ENCODE peak calls at places on chromosome 7, in seven cellular contexts. L is GM12865, P is NCI-H774, B is heart right ventricle, K is ELR, R is T follicular helper cell, A is T-cell. W is an unnamed sample.

GRCh38 chr7:8261711-8262695 is at the start of gene ICA1:
- DNase-seq in A (no peak), K (peak; percentile 26), L (peak; percentile 47), R (no peak), B (peak; percentile 74), P (peak; percentile 87), W (peak; percentile 78)

GRCh38 chr7:116348356-116348755 is 138.0 kb downstream of the TES start:
- DNase-seq in R (no peak), A (no peak), K (no peak), L (no peak), P (no peak), B (no peak), W (no peak)

GRCh38 chr7:139587535-139587934 is 64.0 kb downstream of the CLEC2L start:
- DNase-seq in B (no peak), P (no peak), R (no peak), A (no peak), K (no peak), L (no peak), W (no peak)

GRCh38 chr7:12896316-12896715 is 208.9 kb downstream of the ARL4A start:
- DNase-seq in R (no peak), L (no peak), P (no peak), B (no peak), K (no peak), A (no peak), W (no peak)

GRCh38 chr7:220151-220841 is 27.9 kb downstream of the FAM20C start:
- DNase-seq in L (no peak), B (no peak), K (peak; percentile 34), P (no peak), A (no peak), R (no peak), W (no peak)

GRCh38 chr7:113875224-113875623 is 43.6 kb downstream of the PPP1R3A start:
- DNase-seq in R (no peak), P (no peak), L (no peak), A (no peak), K (peak; percentile 19), B (no peak), W (no peak)

GRCh38 chr7:142809671-142810070 is 38.9 kb downstream of the PRSS2 start:
- DNase-seq in L (peak; percentile 52), K (no peak), A (no peak), B (no peak), P (no peak), R (no peak), W (no peak)

GRCh38 chr7:125136341-125136740 is 206.7 kb upstream of the POT1 start:
- DNase-seq in L (no peak), R (no peak), B (no peak), P (no peak), K (no peak), A (no peak), W (no peak)

GRCh38 chr7:97126483-97127171 is 9.1 kb downstream of the SDHAF3 start:
- DNase-seq in L (no peak), K (no peak), P (no peak), R (no peak), A (no peak), B (no peak), W (no peak)

GRCh38 chr7:130880668-130881067 is 146.7 kb upstream of the KLF14 start:
- DNase-seq in K (peak; percentile 34), B (no peak), L (no peak), A (no peak), P (no peak), R (no peak), W (no peak)

GRCh38 chr7:76217942-76218566 is 16.4 kb downstream of the SRRM3 start:
- DNase-seq in A (no peak), K (no peak), R (no peak), L (no peak), P (no peak), B (no peak), W (no peak)

GRCh38 chr7:7136857-7137309 is 45.5 kb upstream of the C1GALT1 start:
- DNase-seq in L (no peak), B (no peak), K (no peak), P (no peak), A (no peak), R (no peak), W (no peak)

GRCh38 chr7:100585511-100586265 is at the start of gene LRCH4:
- DNase-seq in K (peak; percentile 45), A (peak; percentile 27), L (peak; percentile 65), R (peak; percentile 50), P (peak; percentile 28), B (peak; percentile 65), W (peak; percentile 85)

GRCh38 chr7:16811555-16811954 is 6.8 kb upstream of the AGR2 start:
- DNase-seq in L (no peak), P (no peak), K (peak; percentile 69), A (no peak), B (no peak), R (no peak), W (peak; percentile 76)

GRCh38 chr7:135682191-135682590 is 19.9 kb downstream of the STMP1 start:
- DNase-seq in K (no peak), R (no peak), L (no peak), A (no peak), P (no peak), B (no peak), W (no peak)